ENCODE peak calls at places on chromosomes 3 and 15, in seven cellular contexts. D is astrocyte of the spinal cord, R is bronchial epithelial cell, Q is tibial artery, X is NCI-H2081, S is aorta, J is A172. N is an unnamed sample.

GRCh38 chr15:73885954-73886700 is 12.8 kb downstream of the TBC1D21 start:
- DNase-seq in Q (peak; percentile 23), J (no peak), X (no peak), S (no peak), D (no peak), R (no peak), N (no peak)

GRCh38 chr15:90762109-90762508 is 45.0 kb downstream of the BLM start:
- DNase-seq in J (no peak), Q (peak; percentile 87), R (no peak), S (peak; percentile 74), D (peak; percentile 11), X (no peak), N (peak; percentile 96)

GRCh38 chr15:98311566-98312188 is 336.7 kb upstream of the IGF1R start:
- DNase-seq in R (peak; percentile 71), J (peak; percentile 67), Q (peak; percentile 81), D (peak; percentile 71), S (peak; percentile 81), X (peak; percentile 75), N (peak; percentile 49)

GRCh38 chr3:98945006-98945626 is 43.6 kb upstream of the DCBLD2 start:
- DNase-seq in X (no peak), R (peak; percentile 26), Q (no peak), D (peak; percentile 33), J (no peak), S (no peak), N (no peak)

GRCh38 chr3:117439812-117440211 is 730.2 kb downstream of the TUSC7 start:
- DNase-seq in R (peak; percentile 46), D (peak; percentile 9), J (no peak), X (peak; percentile 97), S (no peak), Q (no peak), N (no peak)

GRCh38 chr3:112774293-112774926 is 72.3 kb downstream of the CD200R1L start:
- DNase-seq in R (peak; percentile 95), S (no peak), X (no peak), Q (no peak), J (peak; percentile 56), D (peak; percentile 78), N (no peak)

GRCh38 chr3:44909063-44909462 is 34.7 kb downstream of the TGM4 start:
- DNase-seq in D (no peak), R (no peak), J (no peak), Q (no peak), S (no peak), X (no peak), N (no peak)

GRCh38 chr3:69144631-69145244 is 22.3 kb upstream of the LMOD3 start:
- DNase-seq in R (no peak), J (no peak), S (no peak), X (peak; percentile 71), D (peak; percentile 53), Q (no peak), N (no peak)

GRCh38 chr3:133663569-133664313 is 2.0 kb upstream of the TOPBP1 start:
- DNase-seq in X (peak; percentile 90), S (no peak), J (peak; percentile 59), D (peak; percentile 47), R (peak; percentile 57), Q (no peak), N (no peak)

GRCh38 chr3:139199421-139200010 is 144.3 kb upstream of the MRPS22 start:
- DNase-seq in J (no peak), R (no peak), D (no peak), S (no peak), X (no peak), Q (no peak), N (no peak)

GRCh38 chr15:40162552-40162951 is 1.7 kb downstream of the BUB1B start:
- DNase-seq in X (no peak), D (no peak), R (no peak), Q (no peak), S (no peak), J (no peak), N (no peak)

GRCh38 chr3:34260266-34260990 is 462.0 kb downstream of the PDCD6IP start:
- DNase-seq in Q (peak; percentile 68), D (peak; percentile 69), R (peak; percentile 39), S (peak; percentile 60), X (peak; percentile 46), J (peak; percentile 43), N (no peak)